ENCODE peak calls at places on chromosomes 5 and 9, in ten cellular contexts. Y is heart right ventricle; N is GM04504; U is RPMI7951; K is stomach; W is frontal cortex; T is lung microvascular endothelial cell; R is HEK293T; D is naive thymus-derived CD4-positive, alpha-beta T cell; P is G401. O is an unnamed sample.

GRCh38 chr9:106423575-106423974 is 439.4 kb upstream of the ZNF462 start:
- DNase-seq in Y (no peak), N (no peak), U (no peak), K (no peak), W (no peak), T (no peak), R (no peak), D (no peak), P (no peak), O (no peak)

GRCh38 chr9:77917800-77918199 is 113.8 kb downstream of the GNAQ start:
- DNase-seq in Y (no peak), N (no peak), U (no peak), K (no peak), W (no peak), T (no peak), R (no peak), D (no peak), P (peak; percentile 27), O (no peak)

GRCh38 chr9:89359636-89360315 is 41.5 kb downstream of the SECISBP2 start:
- DNase-seq in Y (no peak), N (peak; percentile 10), U (no peak), K (no peak), W (no peak), T (peak; percentile 61), R (no peak), D (no peak), P (peak; percentile 42), O (no peak)

GRCh38 chr9:115673599-115673998 is 480.0 kb upstream of the PAPPA start:
- DNase-seq in Y (no peak), N (no peak), U (peak; percentile 70), K (no peak), W (no peak), T (no peak), R (no peak), D (no peak), P (no peak), O (no peak)

GRCh38 chr9:120917285-120917684 is 9.3 kb downstream of the TRAF1 start:
- DNase-seq in Y (no peak), N (no peak), U (no peak), K (no peak), W (no peak), T (no peak), R (no peak), D (no peak), P (no peak), O (no peak)

GRCh38 chr5:28542968-28543367 is 1504.6 kb upstream of the CDH9 start:
- DNase-seq in Y (no peak), N (no peak), U (peak; percentile 76), K (no peak), W (no peak), T (no peak), R (no peak), D (no peak), P (no peak), O (no peak)

GRCh38 chr9:91166796-91167366 is 194.8 kb downstream of the AUH start:
- DNase-seq in Y (no peak), N (no peak), U (no peak), K (peak; percentile 14), W (no peak), T (no peak), R (no peak), D (peak; percentile 13), P (no peak), O (no peak)

GRCh38 chr9:36862206-36863145 is 171.6 kb downstream of the PAX5 start:
- DNase-seq in Y (no peak), N (no peak), U (peak; percentile 34), K (peak; percentile 62), W (peak; percentile 51), T (peak; percentile 62), R (peak; percentile 73), D (no peak), P (peak; percentile 41), O (peak; percentile 18)

GRCh38 chr9:127809002-127809561 is 6.4 kb downstream of the FPGS start:
- DNase-seq in Y (no peak), N (no peak), U (no peak), K (no peak), W (peak; percentile 25), T (no peak), R (no peak), D (no peak), P (no peak), O (no peak)

GRCh38 chr9:110041452-110041851 is 166.5 kb downstream of the C9orf152 start:
- DNase-seq in Y (no peak), N (no peak), U (no peak), K (no peak), W (no peak), T (no peak), R (no peak), D (no peak), P (no peak), O (no peak)

GRCh38 chr5:93126634-93127033 is 454.4 kb downstream of the NR2F1-AS1 start:
- DNase-seq in Y (no peak), N (no peak), U (peak; percentile 18), K (no peak), W (no peak), T (no peak), R (no peak), D (no peak), P (no peak), O (no peak)

GRCh38 chr5:96658272-96658671 is 3.9 kb upstream of the CAST start:
- DNase-seq in Y (no peak), N (no peak), U (no peak), K (no peak), W (no peak), T (no peak), R (no peak), D (no peak), P (no peak), O (no peak)

GRCh38 chr5:172144931-172145869 is 42.8 kb downstream of the STK10 start:
- DNase-seq in Y (no peak), N (no peak), U (no peak), K (no peak), W (peak; percentile 38), T (no peak), R (no peak), D (no peak), P (peak; percentile 74), O (no peak)

GRCh38 chr9:118418887-118419620 is 714.9 kb downstream of the TLR4 start:
- DNase-seq in Y (no peak), N (no peak), U (peak; percentile 6), K (no peak), W (no peak), T (no peak), R (no peak), D (no peak), P (no peak), O (no peak)

GRCh38 chr5:172603425-172603824 is 37.6 kb upstream of the NEURL1B start:
- DNase-seq in Y (no peak), N (no peak), U (no peak), K (no peak), W (no peak), T (no peak), R (no peak), D (no peak), P (no peak), O (no peak)

GRCh38 chr9:89433826-89434225 is 64.1 kb downstream of the SEMA4D start:
- DNase-seq in Y (no peak), N (peak; percentile 51), U (no peak), K (no peak), W (no peak), T (no peak), R (no peak), D (no peak), P (no peak), O (no peak)

GRCh38 chr5:179974946-179975712 is 67.4 kb upstream of the TBC1D9B start:
- DNase-seq in Y (peak; percentile 21), N (no peak), U (peak; percentile 28), K (no peak), W (no peak), T (peak; percentile 67), R (peak; percentile 56), D (no peak), P (peak; percentile 63), O (no peak)

GRCh38 chr5:55969956-55970355 is 24.8 kb downstream of the IL6ST start:
- DNase-seq in Y (no peak), N (no peak), U (peak; percentile 4), K (no peak), W (no peak), T (no peak), R (no peak), D (no peak), P (no peak), O (no peak)

GRCh38 chr5:159947708-159948358 is 31.6 kb downstream of the ADRA1B start:
- DNase-seq in Y (no peak), N (peak; percentile 58), U (no peak), K (no peak), W (no peak), T (no peak), R (no peak), D (no peak), P (peak; percentile 47), O (no peak)

GRCh38 chr9:95044731-95045508 is 272.6 kb downstream of the FANCC start:
- DNase-seq in Y (peak; percentile 54), N (no peak), U (no peak), K (peak; percentile 77), W (no peak), T (no peak), R (no peak), D (no peak), P (no peak), O (no peak)

GRCh38 chr5:2856206-2856605 is 104.7 kb upstream of the IRX2 start:
- DNase-seq in Y (no peak), N (no peak), U (no peak), K (no peak), W (no peak), T (no peak), R (no peak), D (no peak), P (no peak), O (no peak)